ENCODE peak calls at places on chromosomes 2 and 18, in six cellular contexts. Q is hepatocyte, N is GM23248, Y is GM23338, D is Karpas-422, G is PC-3. E is an unnamed sample.

GRCh38 chr2:61993422-61994024 is 88.0 kb downstream of the COMMD1 start:
- DNase-seq in Q (peak; percentile 53), D (peak; percentile 74), N (peak; percentile 65), G (peak; percentile 68), Y (peak; percentile 61), E (peak; percentile 57)

GRCh38 chr18:69898241-69898861 is 49.3 kb downstream of the CD226 start:
- DNase-seq in D (no peak), Y (no peak), G (no peak), N (no peak), Q (no peak), E (no peak)

GRCh38 chr2:43609304-43609883 is 13.6 kb upstream of the THADA start:
- DNase-seq in Q (peak; percentile 77), G (peak; percentile 74), D (peak; percentile 75), N (peak; percentile 73), Y (peak; percentile 82), E (peak; percentile 67)

GRCh38 chr18:24491882-24492281 is 31.4 kb downstream of the HRH4 start:
- DNase-seq in G (no peak), N (no peak), Y (no peak), Q (no peak), D (peak; percentile 49), E (no peak)

GRCh38 chr18:22159014-22159413 is 10.4 kb upstream of the GATA6 start:
- DNase-seq in Y (no peak), G (no peak), D (no peak), Q (no peak), N (no peak), E (no peak)

GRCh38 chr2:85234879-85235278 is 92.9 kb downstream of the TGOLN2 start:
- DNase-seq in D (no peak), G (no peak), Q (no peak), Y (peak; percentile 73), N (no peak), E (no peak)

GRCh38 chr18:49691177-49691608 is 122.1 kb downstream of the ACAA2 start:
- DNase-seq in G (peak; percentile 81), N (peak; percentile 96), Q (no peak), Y (no peak), D (no peak), E (no peak)

GRCh38 chr18:370753-371615 is 103.1 kb upstream of the THOC1 start:
- DNase-seq in N (no peak), Y (no peak), G (no peak), Q (no peak), D (no peak), E (peak; percentile 31)

GRCh38 chr2:179536185-179536584 is 271.6 kb upstream of the SESTD1 start:
- DNase-seq in Y (no peak), D (no peak), N (peak; percentile 25), G (peak; percentile 52), Q (no peak), E (no peak)

GRCh38 chr18:68234115-68234514 is 480.8 kb downstream of the TMX3 start:
- DNase-seq in N (no peak), G (no peak), Y (no peak), Q (no peak), D (no peak), E (no peak)
- H3K9me2 ChIP-seq in N (no peaks in the 10 kb centered on the region), G (peaks cover 3% of the 10 kb centered on the region), Y (peaks cover 5% of the 10 kb centered on the region), Q (no peaks in the 10 kb centered on the region), D (no peaks in the 10 kb centered on the region), E (no peaks in the 10 kb centered on the region)

GRCh38 chr2:234181128-234181527 is 130.6 kb downstream of the SPP2 start:
- DNase-seq in Y (no peak), N (no peak), Q (no peak), D (no peak), G (no peak), E (no peak)
- H3K9me2 ChIP-seq in Y (no peaks in the 10 kb centered on the region), N (no peaks in the 10 kb centered on the region), Q (no peaks in the 10 kb centered on the region), D (no peaks in the 10 kb centered on the region), G (no peaks in the 10 kb centered on the region), E (no peaks in the 10 kb centered on the region)

GRCh38 chr18:45760443-45761036 is 36.6 kb downstream of the SLC14A1 start:
- DNase-seq in N (no peak), Y (peak; percentile 89), G (no peak), Q (no peak), D (peak; percentile 97), E (no peak)

GRCh38 chr18:45761512-45762114 is 37.6 kb downstream of the SLC14A1 start:
- DNase-seq in D (peak; percentile 95), N (no peak), Q (no peak), G (no peak), Y (no peak), E (no peak)

GRCh38 chr18:45765740-45766139 is 41.8 kb downstream of the SLC14A1 start:
- DNase-seq in Q (no peak), Y (no peak), N (no peak), D (no peak), G (no peak), E (no peak)

GRCh38 chr18:45764000-45764686 is 40.2 kb downstream of the SLC14A1 start:
- DNase-seq in G (peak; percentile 63), N (no peak), Q (no peak), Y (no peak), D (peak; percentile 50), E (no peak)
- H3K9me2 ChIP-seq in G (no peaks in the 10 kb centered on the region), N (no peaks in the 10 kb centered on the region), Q (no peaks in the 10 kb centered on the region), Y (peaks cover 3% of the 10 kb centered on the region), D (no peaks in the 10 kb centered on the region), E (no peaks in the 10 kb centered on the region)

GRCh38 chr2:64137996-64138395 is 6.2 kb downstream of the PELI1 start:
- DNase-seq in N (no peak), G (no peak), D (no peak), Q (no peak), Y (no peak), E (no peak)

GRCh38 chr2:64134813-64135212 is 9.4 kb downstream of the PELI1 start:
- DNase-seq in D (no peak), N (no peak), G (no peak), Y (no peak), Q (no peak), E (no peak)

GRCh38 chr2:64135421-64135820 is 8.8 kb downstream of the PELI1 start:
- DNase-seq in N (peak; percentile 33), Y (no peak), D (no peak), Q (no peak), G (no peak), E (no peak)

GRCh38 chr2:64140665-64141064 is 3.6 kb downstream of the PELI1 start:
- DNase-seq in D (no peak), G (no peak), Q (no peak), N (no peak), Y (no peak), E (no peak)

DNA sequence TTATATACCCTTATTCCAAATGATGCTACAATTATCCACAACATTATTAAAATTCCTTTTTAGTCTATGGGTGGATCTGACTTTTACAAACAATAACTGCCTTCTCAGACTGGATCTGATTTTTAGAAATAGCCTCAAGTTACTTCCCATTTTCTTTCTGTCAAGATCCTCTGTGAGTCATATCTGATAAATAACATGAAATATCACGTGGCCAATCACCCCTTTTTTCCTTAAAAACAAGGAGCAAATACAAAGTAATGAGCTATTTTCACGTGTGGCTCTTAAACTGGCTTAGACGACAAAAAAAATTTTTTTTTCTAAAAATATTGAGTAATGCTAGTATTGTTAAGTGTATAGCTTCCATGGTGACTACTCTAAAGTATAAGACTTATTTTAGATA is 6.7 kb downstream of the PELI1 start:
- DNase-seq in G (no peak), Q (no peak), D (no peak), N (no peak), Y (no peak), E (no peak)
- H3K9me2 ChIP-seq in G (peaks cover 3% of the 10 kb centered on the region), Q (no peaks in the 10 kb centered on the region), D (no peaks in the 10 kb centered on the region), N (no peaks in the 10 kb centered on the region), Y (no peaks in the 10 kb centered on the region), E (no peaks in the 10 kb centered on the region)

E was measured in SK-N-SH.